ENCODE peak calls at places on chromosomes 1 and 21, in five cellular contexts. B is K562, E is SK-N-SH, J is GM12878, P is A549. L is an unnamed sample.

GRCh38 chr1:93448292-93448982 is 519 bp downstream of the FNBP1L start:
- DNase-seq in E (peak; percentile 89), B (peak; percentile 58), J (no peak), P (peak; percentile 27), L (no peak)

GRCh38 chr1:162988869-162989268 is 80.3 kb upstream of the RGS4 start:
- DNase-seq in B (no peak), J (no peak), P (no peak), E (no peak), L (no peak)

GRCh38 chr1:119547805-119548204 is 40.8 kb downstream of the HSD3B1 start:
- DNase-seq in E (no peak), P (no peak), J (no peak), B (no peak), L (no peak)

GRCh38 chr1:232613752-232614381 is 16.1 kb downstream of the SIPA1L2 start:
- DNase-seq in B (no peak), E (no peak), J (no peak), P (no peak), L (peak; percentile 94)

GRCh38 chr21:14916676-14917141 is 148.1 kb downstream of the NRIP1 start:
- DNase-seq in E (no peak), P (no peak), J (no peak), B (no peak), L (peak; percentile 66)

GRCh38 chr1:160834945-160835565 is 27.6 kb downstream of the CD244 start:
- DNase-seq in E (peak; percentile 23), B (peak; percentile 58), J (no peak), P (peak; percentile 68), L (peak; percentile 31)

GRCh38 chr1:203649551-203650011 is 22.9 kb downstream of the ATP2B4 start:
- DNase-seq in B (no peak), J (no peak), P (no peak), E (no peak), L (no peak)

GRCh38 chr1:110383311-110383990 is 7.4 kb downstream of the SLC16A4 start:
- DNase-seq in B (peak; percentile 16), P (peak; percentile 9), E (no peak), J (no peak), L (no peak)

GRCh38 chr21:44765231-44766013 is 36.2 kb downstream of the UBE2G2 start:
- DNase-seq in B (peak; percentile 70), J (no peak), P (no peak), E (peak; percentile 68), L (no peak)

GRCh38 chr1:171142081-171142450 is 43.0 kb upstream of the FMO2 start:
- DNase-seq in E (no peak), B (no peak), P (no peak), J (no peak), L (peak; percentile 66)

GRCh38 chr1:2475571-2475970 is 518 bp upstream of the PLCH2 start:
- DNase-seq in B (no peak), E (no peak), J (no peak), P (no peak), L (no peak)

GRCh38 chr1:201149400-201149799 is 4.9 kb downstream of the TMEM9 start:
- DNase-seq in B (peak; percentile 72), E (peak; percentile 69), J (no peak), P (peak; percentile 64), L (peak; percentile 44)

GRCh38 chr1:60876952-60877351 is 205.4 kb upstream of the NFIA start:
- DNase-seq in J (no peak), B (no peak), E (no peak), P (no peak), L (no peak)

GRCh38 chr1:35939484-35939883 is 8.6 kb downstream of the AGO3 start:
- DNase-seq in B (no peak), J (no peak), E (no peak), P (no peak), L (no peak)

GRCh38 chr1:9100471-9101043 is 28.3 kb downstream of the GPR157 start:
- DNase-seq in E (no peak), B (no peak), P (no peak), J (no peak), L (peak; percentile 83)

GRCh38 chr1:38114231-38114630 is 67.6 kb upstream of the POU3F1 start:
- DNase-seq in J (no peak), B (no peak), E (no peak), P (no peak), L (no peak)

GRCh38 chr21:45622416-45623097 is 21.0 kb upstream of the PCBP3 start:
- DNase-seq in B (no peak), J (no peak), P (no peak), E (no peak), L (no peak)

GRCh38 chr1:66325594-66326380 is 208.2 kb upstream of the SGIP1 start:
- DNase-seq in B (no peak), E (no peak), J (no peak), P (no peak), L (no peak)

GRCh38 chr1:29124366-29125236 is 898 bp upstream of the TMEM200B start:
- DNase-seq in B (peak; percentile 80), J (no peak), P (peak; percentile 56), E (peak; percentile 96), L (peak; percentile 60)

GRCh38 chr1:10074059-10074854 is 41.5 kb downstream of the UBE4B start:
- DNase-seq in E (no peak), P (peak; percentile 27), B (peak; percentile 66), J (peak; percentile 40), L (peak; percentile 98)

GRCh38 chr1:177448652-177449351 is 278.0 kb downstream of the BRINP2 start:
- DNase-seq in J (no peak), E (no peak), P (no peak), B (no peak), L (no peak)

GRCh38 chr1:17016317-17016661 is 4.6 kb upstream of the ATP13A2 start:
- DNase-seq in E (no peak), P (no peak), J (no peak), B (no peak), L (peak; percentile 76)

GRCh38 chr1:113809651-113810602 is 2.3 kb downstream of the RSBN1 start:
- DNase-seq in B (peak; percentile 23), P (peak; percentile 24), E (no peak), J (no peak), L (peak; percentile 50)

GRCh38 chr1:208349679-208350330 is 105.6 kb upstream of the PLXNA2 start:
- DNase-seq in J (no peak), E (no peak), B (no peak), P (no peak), L (no peak)

GRCh38 chr21:20701235-20701634 is 297.0 kb upstream of the NCAM2 start:
- DNase-seq in E (no peak), J (no peak), B (no peak), P (no peak), L (no peak)

GRCh38 chr21:20698585-20698984 is 299.6 kb upstream of the NCAM2 start:
- DNase-seq in J (no peak), B (no peak), P (no peak), E (no peak), L (no peak)
- H3K9me3 ChIP-seq in J (no peaks in the 10 kb centered on the region), B (peaks cover 2% of the 10 kb centered on the region), P (no peaks in the 10 kb centered on the region), E (no peaks in the 10 kb centered on the region), L (peaks cover 15% of the 10 kb centered on the region)

GRCh38 chr1:152946651-152947256 is at the start of gene SPRR5:
- DNase-seq in E (no peak), P (no peak), J (no peak), B (no peak), L (no peak)
- TF ChIP-seq RCOR1 in E (no peak), P (no peak), J (no peak), B (no peak), L (no peak)

DNA sequence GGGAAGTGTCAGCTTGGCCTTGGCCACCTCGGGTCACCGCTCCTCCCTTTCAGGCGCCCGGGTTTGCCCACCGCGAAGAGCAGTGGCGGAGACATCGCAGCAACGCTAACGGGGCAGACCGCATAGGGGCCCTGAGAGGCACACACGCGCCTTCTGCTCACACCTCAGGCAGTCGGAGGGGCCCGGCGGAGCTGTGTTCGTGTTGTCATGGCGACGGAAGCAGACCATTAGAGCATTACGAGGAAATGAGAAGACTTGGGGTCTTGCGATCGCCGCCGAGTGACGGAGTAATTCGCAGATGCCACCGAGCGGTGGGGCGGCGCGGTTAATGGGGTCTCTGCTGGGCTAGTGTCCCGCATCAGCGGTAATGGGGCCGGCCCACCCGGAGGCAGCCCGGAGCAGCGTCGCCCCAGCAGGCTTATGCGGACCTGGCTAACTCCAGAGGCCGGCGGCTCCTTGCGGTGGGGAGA is 144.1 kb downstream of the TNR start:
- DNase-seq in B (no peak), E (no peak), P (no peak), J (no peak), L (no peak)
- TF ChIP-seq RAD21 in B (no peak), E (no peak), P (no peak), J (no peak), L (no peak)

DNA sequence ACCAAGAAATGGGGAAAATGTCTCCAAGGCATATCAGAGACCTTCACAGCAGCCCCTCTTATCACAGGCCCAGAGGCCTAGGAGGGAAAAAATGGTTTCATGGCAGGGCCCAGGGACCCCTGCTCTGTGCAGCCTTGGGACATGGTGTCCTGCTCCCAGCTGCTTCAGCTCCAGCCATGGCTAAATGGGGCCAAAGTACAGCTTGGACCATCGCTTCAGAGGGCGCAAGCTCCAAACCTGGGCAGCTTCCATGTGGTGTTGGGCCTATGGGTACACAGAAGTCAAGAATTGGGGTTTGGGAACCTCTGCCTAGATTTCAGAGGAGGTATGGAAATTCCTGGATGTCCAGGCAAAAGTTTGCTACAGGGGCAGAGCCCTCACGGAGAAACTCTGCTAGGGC is 282.4 kb upstream of the BEND5 start:
- DNase-seq in B (no peak), P (no peak), J (no peak), E (no peak), L (no peak)
- H3K9me3 ChIP-seq in B (peaks cover 1% of the 10 kb centered on the region), P (no peaks in the 10 kb centered on the region), J (no peaks in the 10 kb centered on the region), E (no peaks in the 10 kb centered on the region), L (peaks cover 13% of the 10 kb centered on the region)

DNA sequence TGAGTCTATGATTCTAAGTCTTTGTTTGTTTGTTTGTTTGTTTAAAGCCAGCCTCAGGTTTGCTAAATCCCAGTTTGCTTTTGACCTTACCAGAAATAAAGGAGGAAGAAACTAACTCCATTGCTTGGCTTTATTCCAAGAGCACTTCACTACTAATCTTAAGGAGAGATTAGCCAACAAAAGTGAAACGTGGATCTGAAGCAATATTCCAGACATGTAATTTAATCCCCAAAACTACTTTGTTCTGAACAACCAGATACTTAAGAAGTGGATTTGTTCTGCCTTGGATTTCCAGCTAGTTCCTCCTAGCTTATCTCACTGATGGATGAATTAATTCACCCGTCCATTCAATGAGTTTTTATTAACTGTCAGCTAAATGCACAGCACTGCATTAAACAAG is 15.9 kb upstream of the CEP350 start:
- DNase-seq in P (no peak), B (no peak), J (no peak), E (no peak), L (peak; percentile 36)
- TF ChIP-seq RCOR1 in P (no peak), B (no peak), J (no peak), E (no peak), L (no peak)

L was measured in IMR-90.